ENCODE peak calls at places on chromosomes 5 and 9, in six cellular contexts. N is neuronal stem cell, C is psoas muscle, D is lung, E is fibroblast of the aortic adventitia, X is brain microvascular endothelial cell. V is an unnamed sample.

GRCh38 chr9:101601904-101602765 is 7.4 kb upstream of the PPP3R2 start:
- DNase-seq in N (peak), C (no peak), D (no peak), E (peak), X (peak), V (no peak)

GRCh38 chr9:34664281-34665108 is 2.0 kb upstream of the CCL27 start:
- DNase-seq in N (peak), C (peak), D (peak), E (peak), X (peak), V (peak)

GRCh38 chr9:106859957-106860715 is 2.8 kb upstream of the ZNF462 start:
- DNase-seq in N (peak), C (peak), D (peak), E (no peak), X (no peak), V (no peak)

GRCh38 chr5:142425286-142426065 is 100.7 kb upstream of the SPRY4 start:
- DNase-seq in N (no peak), C (no peak), D (no peak), E (no peak), X (no peak), V (peak)

GRCh38 chr9:112743216-112743835 is 7.2 kb upstream of the SNX30 start:
- DNase-seq in N (no peak), C (no peak), D (no peak), E (no peak), X (no peak), V (no peak)

GRCh38 chr9:135946392-135946994 is 14.7 kb downstream of the UBAC1 start:
- DNase-seq in N (no peak), C (peak), D (no peak), E (no peak), X (no peak), V (no peak)

GRCh38 chr5:150599917-150600511 is 40.4 kb upstream of the SYNPO start:
- DNase-seq in N (no peak), C (peak), D (peak), E (peak), X (peak), V (no peak)

GRCh38 chr5:135344351-135344750 is 54.7 kb downstream of the MACROH2A1 start:
- DNase-seq in N (no peak), C (no peak), D (no peak), E (no peak), X (peak), V (no peak)

GRCh38 chr5:8689773-8690172 is 820.8 kb downstream of the MTRR start:
- DNase-seq in N (no peak), C (no peak), D (no peak), E (no peak), X (no peak), V (no peak)

GRCh38 chr9:7097785-7098420 is 340.1 kb downstream of the KDM4C start:
- DNase-seq in N (no peak), C (no peak), D (no peak), E (peak), X (peak), V (no peak)

GRCh38 chr5:74237746-74238145 is 402.8 kb downstream of the ENC1 start:
- DNase-seq in N (no peak), C (no peak), D (no peak), E (no peak), X (no peak), V (no peak)

GRCh38 chr9:99365233-99365980 is 143.3 kb downstream of the SEC61B start:
- DNase-seq in N (no peak), C (no peak), D (no peak), E (peak), X (peak), V (no peak)

GRCh38 chr5:130652178-130652577 is 512.9 kb downstream of the HINT1 start:
- DNase-seq in N (no peak), C (no peak), D (no peak), E (no peak), X (peak), V (peak)

GRCh38 chr5:4372481-4372880 is 767.6 kb upstream of the ADAMTS16 start:
- DNase-seq in N (no peak), C (no peak), D (no peak), E (no peak), X (no peak), V (no peak)

GRCh38 chr5:79512692-79513518 is 1.0 kb downstream of the HOMER1 start:
- DNase-seq in N (peak), C (no peak), D (no peak), E (peak), X (peak), V (no peak)

GRCh38 chr9:98087420-98088354 is 31.2 kb downstream of the NANS start:
- DNase-seq in N (peak), C (peak), D (peak), E (peak), X (peak), V (peak)

GRCh38 chr5:40813698-40814281 is 15.6 kb upstream of the PRKAA1 start:
- DNase-seq in N (no peak), C (no peak), D (no peak), E (no peak), X (no peak), V (no peak)

GRCh38 chr5:135916638-135917263 is 21.1 kb upstream of the IL9 start:
- DNase-seq in N (no peak), C (no peak), D (no peak), E (no peak), X (no peak), V (no peak)

GRCh38 chr9:94937214-94937903 is 210.9 kb downstream of the AOPEP start:
- DNase-seq in N (no peak), C (no peak), D (no peak), E (peak), X (peak), V (peak)

GRCh38 chr9:129335456-129336129 is 157.5 kb upstream of the IER5L start:
- DNase-seq in N (no peak), C (no peak), D (peak), E (no peak), X (no peak), V (no peak)
- H3K4me3 ChIP-seq in N (no peak), C (no peak), D (no peak), E (no peak), X (no peak), V (no peak)

DNA sequence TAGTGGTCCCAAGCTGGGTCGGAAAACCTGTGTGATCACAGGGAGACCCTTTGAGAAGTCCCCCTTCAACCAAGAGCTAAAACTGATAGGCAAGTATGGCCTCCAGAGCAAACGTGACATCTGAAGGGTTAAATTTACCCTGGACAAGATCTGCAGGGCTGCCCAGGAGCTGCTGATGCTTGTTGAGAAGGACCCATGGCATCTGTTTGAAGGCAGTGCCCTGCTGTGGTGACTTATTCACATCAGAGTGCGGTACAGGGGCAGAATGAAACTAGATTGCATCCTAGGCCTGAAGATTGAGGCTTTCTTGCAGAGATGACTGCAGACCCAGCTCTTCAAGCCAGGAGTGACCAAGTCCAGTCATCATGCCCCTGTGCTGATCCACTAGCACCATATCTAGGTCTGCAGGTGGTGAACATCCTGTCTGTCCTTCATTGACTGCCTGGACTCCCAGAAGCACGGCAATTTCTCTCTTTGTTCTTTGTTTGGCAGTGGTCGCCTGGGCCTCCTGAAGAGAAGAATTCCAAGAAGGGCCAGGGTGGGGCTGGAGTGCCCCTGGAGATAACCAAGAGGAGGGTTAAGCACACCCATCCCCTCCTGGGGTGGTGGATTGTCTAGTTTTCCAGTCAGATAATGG is 25.7 kb upstream of the CHD1 start:
- DNase-seq in N (no peak), C (no peak), D (no peak), E (no peak), X (no peak), V (no peak)
- H3K4me3 ChIP-seq in N (no peak), C (no peak), D (no peak), E (no peak), X (no peak), V (no peak)

GRCh38 chr9:122126340-122127333 is 32.9 kb downstream of the NDUFA8 start:
- DNase-seq in N (no peak), C (no peak), D (no peak), E (peak), X (peak), V (no peak)
- H3K4me3 ChIP-seq in N (peak), C (peak), D (no peak), E (peak), X (peak), V (peak)

GRCh38 chr9:81814404-81814793 is 113.8 kb upstream of the SPATA31D4 start:
- DNase-seq in N (no peak), C (no peak), D (no peak), E (no peak), X (no peak), V (no peak)
- H3K4me3 ChIP-seq in N (no peak), C (no peak), D (no peak), E (no peak), X (no peak), V (no peak)

GRCh38 chr9:20729545-20729944 is 45.5 kb downstream of the FOCAD start:
- DNase-seq in N (no peak), C (no peak), D (no peak), E (peak), X (no peak), V (no peak)
- H3K4me3 ChIP-seq in N (no peak), C (no peak), D (no peak), E (no peak), X (no peak), V (no peak)

DNA sequence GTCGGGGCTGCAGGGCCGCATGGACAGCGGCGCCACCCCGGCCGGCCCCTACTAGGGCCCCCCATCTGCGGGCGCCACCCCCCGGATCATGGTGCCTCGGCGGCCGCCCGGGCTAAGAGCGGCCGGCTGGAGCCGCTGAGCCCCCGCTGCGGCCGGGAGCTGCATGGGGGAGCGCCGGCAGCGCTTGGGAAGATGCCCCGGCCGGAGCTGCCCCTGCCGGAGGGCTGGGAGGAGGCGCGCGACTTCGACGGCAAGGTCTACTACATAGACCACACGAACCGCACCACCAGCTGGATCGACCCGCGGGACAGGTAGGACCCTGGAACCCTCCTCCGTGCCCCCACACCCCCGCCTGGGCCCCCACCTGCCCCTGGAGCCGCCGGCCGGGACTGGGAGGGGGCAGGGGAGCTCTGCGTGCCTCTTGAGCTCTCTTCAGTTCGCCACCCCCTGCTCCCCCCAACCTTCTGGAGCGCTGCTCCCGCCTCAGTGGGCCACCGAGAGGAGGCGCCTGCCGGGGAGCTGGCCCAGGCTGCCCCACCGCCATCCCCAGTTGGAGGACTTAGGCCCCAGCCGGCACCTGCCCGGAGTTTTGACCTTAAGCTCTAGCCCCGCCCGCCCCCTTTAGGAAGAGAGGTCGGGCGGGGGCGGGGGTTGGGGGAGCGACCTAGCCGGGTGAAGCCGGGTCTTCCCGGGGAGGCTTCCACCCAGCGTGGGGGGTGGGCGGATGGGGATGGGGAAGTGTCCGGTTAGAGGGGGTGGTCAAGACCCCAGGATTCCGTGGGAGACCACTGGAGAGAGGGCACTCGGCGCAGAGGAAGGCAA is 727 bp downstream of the WWC1 start:
- DNase-seq in N (no peak), C (peak), D (no peak), E (no peak), X (no peak), V (no peak)
- H3K4me3 ChIP-seq in N (peak), C (no peak), D (peak), E (peak), X (peak), V (peak)

GRCh38 chr9:84670801-84671153 is 1.2 kb downstream of the NTRK2 start:
- DNase-seq in N (no peak), C (no peak), D (no peak), E (no peak), X (no peak), V (no peak)
- H3K4me3 ChIP-seq in N (peak), C (peak), D (no peak), E (no peak), X (no peak), V (no peak)

DNA sequence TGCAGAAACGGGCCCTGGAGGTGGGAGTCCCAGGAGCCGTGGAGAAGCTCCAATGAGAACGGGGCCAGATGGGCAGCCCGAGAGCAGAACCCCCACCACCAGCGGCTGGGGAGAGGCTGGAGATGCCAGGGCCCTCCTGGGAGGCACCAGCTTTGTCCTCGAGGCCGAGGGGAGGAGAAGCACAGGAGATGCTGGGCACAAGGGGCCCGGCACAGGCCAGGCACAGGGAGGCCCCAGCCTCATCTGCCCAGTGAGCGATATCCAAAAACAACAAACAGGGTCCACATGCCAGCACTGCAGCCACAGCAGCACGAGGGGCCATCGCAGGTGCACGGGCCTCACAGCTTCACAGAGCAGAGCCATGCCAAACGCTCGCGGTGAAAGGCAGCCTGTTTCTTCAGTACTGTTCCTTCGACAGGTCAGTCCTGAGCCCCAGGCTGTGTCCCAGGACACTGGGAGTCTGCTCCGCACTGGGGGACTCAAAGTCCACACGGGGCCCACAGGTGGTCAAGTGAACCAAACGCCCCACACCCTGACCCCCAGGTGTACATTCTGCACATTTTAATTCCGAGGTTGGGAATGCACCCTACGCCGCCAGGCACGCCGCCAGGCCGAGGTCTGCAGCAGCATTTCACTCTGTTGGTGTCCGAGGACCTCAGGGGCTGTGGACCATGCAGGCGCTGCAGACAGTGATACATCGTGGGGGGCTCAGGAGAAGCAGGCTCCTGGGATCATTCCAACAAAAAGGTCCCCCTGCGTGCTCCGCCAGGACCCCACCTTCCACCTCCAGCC is 9.5 kb downstream of the LPCAT1 start:
- DNase-seq in N (no peak), C (peak), D (peak), E (no peak), X (no peak), V (no peak)
- H3K4me3 ChIP-seq in N (no peak), C (no peak), D (no peak), E (no peak), X (no peak), V (no peak)

GRCh38 chr5:56588636-56589485 is 226.5 kb upstream of the MAP3K1 start:
- DNase-seq in N (peak), C (peak), D (peak), E (no peak), X (no peak), V (no peak)
- H3K4me3 ChIP-seq in N (no peak), C (no peak), D (no peak), E (no peak), X (no peak), V (no peak)

GRCh38 chr5:16741007-16741406 is 124.2 kb upstream of the RETREG1 start:
- DNase-seq in N (no peak), C (no peak), D (no peak), E (peak), X (no peak), V (peak)

GRCh38 chr5:16737173-16737572 is 120.4 kb upstream of the RETREG1 start:
- DNase-seq in N (no peak), C (no peak), D (no peak), E (no peak), X (no peak), V (no peak)

GRCh38 chr5:16740476-16740875 is 123.7 kb upstream of the RETREG1 start:
- DNase-seq in N (no peak), C (no peak), D (no peak), E (no peak), X (no peak), V (no peak)

GRCh38 chr5:16737620-16738364 is 121.0 kb upstream of the RETREG1 start:
- DNase-seq in N (no peak), C (no peak), D (no peak), E (no peak), X (no peak), V (no peak)

DNA sequence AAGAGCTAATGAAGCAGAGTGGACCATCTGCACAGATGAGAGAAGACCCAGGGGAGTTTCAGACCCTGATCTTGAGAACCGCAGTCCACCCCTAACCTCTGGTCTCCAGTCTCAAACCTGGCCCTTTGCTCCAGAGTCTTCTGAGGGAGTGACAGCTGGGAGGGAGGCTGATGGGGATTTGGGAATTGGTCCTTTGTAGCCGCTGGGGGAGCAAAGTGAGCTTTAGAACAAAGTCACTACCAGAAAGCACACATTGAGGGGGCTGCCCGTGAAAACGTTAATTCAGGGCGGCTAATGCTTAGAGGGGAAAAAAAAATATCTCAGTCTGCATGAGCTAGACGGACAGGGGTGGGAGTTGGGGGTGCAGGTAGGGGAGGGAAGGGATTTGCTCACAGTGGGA is 123.2 kb upstream of the RETREG1 start:
- DNase-seq in N (no peak), C (no peak), D (no peak), E (no peak), X (no peak), V (no peak)
- H3K4me3 ChIP-seq in N (peak), C (no peak), D (no peak), E (no peak), X (no peak), V (no peak)

V was measured in skeletal muscle cell.